ENCODE peak calls at places on chromosomes 16 and 17, in six cellular contexts. L is GF-D8; M is activated naive CD4-positive, alpha-beta T cell treated with Interleukin-2 at 50 U/mL for 16 hours; J is C1 segment of cervical spinal cord; H is progenitor cell of endocrine pancreas; D is upper lobe of left lung. A is an unnamed sample.
A peak's percentile ranks its signal among the peaks of the same experiment; 100 is the strongest.

GRCh38 chr16:30637952-30638351 is 12.8 kb upstream of the PRR14 start:
- DNase-seq in H (no peak), M (no peak), J (no peak), L (peak; percentile 41), D (no peak), A (peak; percentile 72)

GRCh38 chr16:51124896-51125295 is 26.2 kb downstream of the SALL1 start:
- DNase-seq in D (no peak), L (no peak), J (no peak), H (no peak), M (no peak), A (no peak)

GRCh38 chr16:22397459-22397858 is 23.0 kb upstream of the CDR2 start:
- DNase-seq in J (no peak), H (no peak), M (no peak), L (no peak), D (no peak), A (no peak)

GRCh38 chr16:81601008-81601428 is 156.4 kb downstream of the CMIP start:
- DNase-seq in H (no peak), M (no peak), J (peak; percentile 53), L (no peak), D (no peak), A (no peak)

GRCh38 chr16:79607587-79607986 is 7.0 kb upstream of the MAF start:
- DNase-seq in J (peak; percentile 9), D (no peak), H (no peak), L (no peak), M (no peak), A (no peak)

GRCh38 chr17:47204722-47205418 is 4.3 kb upstream of the MYL4 start:
- DNase-seq in L (no peak), M (peak; percentile 26), J (peak; percentile 71), D (no peak), H (no peak), A (no peak)

GRCh38 chr16:31200821-31201510 is 1.6 kb downstream of the PYCARD start:
- DNase-seq in H (no peak), J (no peak), M (peak; percentile 53), D (no peak), L (no peak), A (peak; percentile 33)

GRCh38 chr16:71796501-71796900 is 12.1 kb downstream of the AP1G1 start:
- DNase-seq in L (no peak), M (no peak), D (no peak), H (no peak), J (no peak), A (no peak)

GRCh38 chr17:74922694-74923537 is at the start of gene USH1G:
- DNase-seq in M (no peak), D (peak; percentile 75), L (no peak), H (no peak), J (no peak), A (peak; percentile 62)

A was measured in NCI-H82.